ENCODE peak calls at places on chromosomes 7 and 10, in five cellular contexts. One of them, this sample, is unnamed.

GRCh38 chr10:63977329-63977923 is 456.2 kb downstream of the REEP3 start:
- DNase-seq in CD8-positive, alpha-beta T cell: no peak
- DNase-seq in GM03348: peak
- DNase-seq in hepatic stellate cell: peak
- DNase-seq in naive B cell: no peak
- DNase-seq in this sample: peak

GRCh38 chr10:114856544-114857287 is 35.1 kb downstream of the FHIP2A start:
- DNase-seq in CD8-positive, alpha-beta T cell: no peak
- DNase-seq in GM03348: peak
- DNase-seq in hepatic stellate cell: no peak
- DNase-seq in naive B cell: no peak
- DNase-seq in this sample: peak

GRCh38 chr7:145986248-145986874 is 130.2 kb upstream of the CNTNAP2 start:
- DNase-seq in CD8-positive, alpha-beta T cell: no peak
- DNase-seq in GM03348: no peak
- DNase-seq in hepatic stellate cell: no peak
- DNase-seq in naive B cell: no peak
- DNase-seq in this sample: no peak

GRCh38 chr10:53839437-53840039 is 961.5 kb downstream of the PCDH15 start:
- DNase-seq in CD8-positive, alpha-beta T cell: no peak
- DNase-seq in GM03348: peak
- DNase-seq in hepatic stellate cell: no peak
- DNase-seq in naive B cell: no peak
- DNase-seq in this sample: no peak

GRCh38 chr10:72525277-72525676 is 100.6 kb downstream of the MICU1 start:
- DNase-seq in CD8-positive, alpha-beta T cell: no peak
- DNase-seq in GM03348: no peak
- DNase-seq in hepatic stellate cell: no peak
- DNase-seq in naive B cell: no peak
- DNase-seq in this sample: peak

GRCh38 chr7:87480386-87480785 is 4.9 kb upstream of the ABCB4 start:
- DNase-seq in CD8-positive, alpha-beta T cell: no peak
- DNase-seq in GM03348: no peak
- DNase-seq in hepatic stellate cell: no peak
- DNase-seq in naive B cell: no peak
- DNase-seq in this sample: no peak

GRCh38 chr10:103739039-103739764 is 116.2 kb downstream of the SH3PXD2A start:
- DNase-seq in CD8-positive, alpha-beta T cell: no peak
- DNase-seq in GM03348: peak
- DNase-seq in hepatic stellate cell: peak
- DNase-seq in naive B cell: no peak
- DNase-seq in this sample: peak

GRCh38 chr10:48449501-48450232 is 143.2 kb downstream of the MAPK8 start:
- DNase-seq in CD8-positive, alpha-beta T cell: no peak
- DNase-seq in GM03348: peak
- DNase-seq in hepatic stellate cell: peak
- DNase-seq in naive B cell: no peak
- DNase-seq in this sample: peak

GRCh38 chr7:348480-348844 is 58.5 kb downstream of the FOXL3 start:
- DNase-seq in CD8-positive, alpha-beta T cell: no peak
- DNase-seq in GM03348: no peak
- DNase-seq in hepatic stellate cell: no peak
- DNase-seq in naive B cell: no peak
- DNase-seq in this sample: no peak

GRCh38 chr10:31867646-31868045 is 61.0 kb downstream of the ARHGAP12 start:
- DNase-seq in CD8-positive, alpha-beta T cell: no peak
- DNase-seq in GM03348: peak
- DNase-seq in hepatic stellate cell: no peak
- DNase-seq in naive B cell: no peak
- DNase-seq in this sample: no peak

GRCh38 chr7:28747404-28747803 is 210.7 kb downstream of the TRIL start:
- DNase-seq in CD8-positive, alpha-beta T cell: no peak
- DNase-seq in GM03348: no peak
- DNase-seq in hepatic stellate cell: no peak
- DNase-seq in naive B cell: no peak
- DNase-seq in this sample: no peak

GRCh38 chr10:33247221-33247907 is 87.1 kb downstream of the NRP1 start:
- DNase-seq in CD8-positive, alpha-beta T cell: no peak
- DNase-seq in GM03348: no peak
- DNase-seq in hepatic stellate cell: no peak
- DNase-seq in naive B cell: no peak
- DNase-seq in this sample: no peak

GRCh38 chr7:46747869-46748576 is 827.0 kb upstream of the IGFBP3 start:
- DNase-seq in CD8-positive, alpha-beta T cell: no peak
- DNase-seq in GM03348: no peak
- DNase-seq in hepatic stellate cell: no peak
- DNase-seq in naive B cell: no peak
- DNase-seq in this sample: no peak

GRCh38 chr7:40887099-40887498 is 752.3 kb downstream of the SUGCT start:
- DNase-seq in CD8-positive, alpha-beta T cell: no peak
- DNase-seq in GM03348: peak
- DNase-seq in hepatic stellate cell: peak
- DNase-seq in naive B cell: no peak
- DNase-seq in this sample: peak

GRCh38 chr7:81234896-81235295 is 316.0 kb upstream of the SEMA3C start:
- DNase-seq in CD8-positive, alpha-beta T cell: no peak
- DNase-seq in GM03348: no peak
- DNase-seq in hepatic stellate cell: no peak
- DNase-seq in naive B cell: no peak
- DNase-seq in this sample: no peak

GRCh38 chr7:116786791-116787443 is 75.5 kb upstream of the CAPZA2 start:
- DNase-seq in CD8-positive, alpha-beta T cell: no peak
- DNase-seq in GM03348: no peak
- DNase-seq in hepatic stellate cell: peak
- DNase-seq in naive B cell: peak
- DNase-seq in this sample: no peak

GRCh38 chr10:106609867-106610266 is 554.6 kb downstream of the SORCS1 start:
- DNase-seq in CD8-positive, alpha-beta T cell: no peak
- DNase-seq in GM03348: peak
- DNase-seq in hepatic stellate cell: no peak
- DNase-seq in naive B cell: no peak
- DNase-seq in this sample: no peak

GRCh38 chr10:98030093-98030821 is at the start of gene CRTAC1:
- DNase-seq in CD8-positive, alpha-beta T cell: no peak
- DNase-seq in GM03348: peak
- DNase-seq in hepatic stellate cell: no peak
- DNase-seq in naive B cell: no peak
- DNase-seq in this sample: peak

GRCh38 chr7:48188776-48189520 is 17.7 kb downstream of the ABCA13 start:
- DNase-seq in CD8-positive, alpha-beta T cell: no peak
- DNase-seq in GM03348: no peak
- DNase-seq in hepatic stellate cell: no peak
- DNase-seq in naive B cell: no peak
- DNase-seq in this sample: no peak

GRCh38 chr10:121655254-121656142 is 57.3 kb upstream of the FGFR2 start:
- DNase-seq in CD8-positive, alpha-beta T cell: no peak
- DNase-seq in GM03348: no peak
- DNase-seq in hepatic stellate cell: no peak
- DNase-seq in naive B cell: no peak
- DNase-seq in this sample: no peak

GRCh38 chr10:118264252-118264651 is 77.9 kb downstream of the FAM204A start:
- DNase-seq in CD8-positive, alpha-beta T cell: no peak
- DNase-seq in GM03348: no peak
- DNase-seq in hepatic stellate cell: no peak
- DNase-seq in naive B cell: no peak
- DNase-seq in this sample: no peak

GRCh38 chr7:66859794-66860645 is 61.0 kb upstream of the TMEM248 start:
- DNase-seq in CD8-positive, alpha-beta T cell: no peak
- DNase-seq in GM03348: no peak
- DNase-seq in hepatic stellate cell: no peak
- DNase-seq in naive B cell: no peak
- DNase-seq in this sample: no peak

GRCh38 chr7:17544401-17544800 is 245.9 kb downstream of the AHR start:
- DNase-seq in CD8-positive, alpha-beta T cell: no peak
- DNase-seq in GM03348: no peak
- DNase-seq in hepatic stellate cell: no peak
- DNase-seq in naive B cell: no peak
- DNase-seq in this sample: no peak

GRCh38 chr10:101441539-101442455 is 87.8 kb downstream of the BTRC start:
- DNase-seq in CD8-positive, alpha-beta T cell: no peak
- DNase-seq in GM03348: peak
- DNase-seq in hepatic stellate cell: peak
- DNase-seq in naive B cell: peak
- DNase-seq in this sample: peak

GRCh38 chr7:42476255-42476654 is 239.2 kb upstream of the GLI3 start:
- DNase-seq in CD8-positive, alpha-beta T cell: no peak
- DNase-seq in GM03348: no peak
- DNase-seq in hepatic stellate cell: no peak
- DNase-seq in naive B cell: no peak
- DNase-seq in this sample: no peak

GRCh38 chr7:147197006-147197405 is 1080.4 kb downstream of the CNTNAP2 start:
- DNase-seq in CD8-positive, alpha-beta T cell: no peak
- DNase-seq in GM03348: no peak
- DNase-seq in hepatic stellate cell: no peak
- DNase-seq in naive B cell: no peak
- DNase-seq in this sample: no peak

GRCh38 chr7:73809454-73810090 is 21.2 kb upstream of the CLDN4 start:
- DNase-seq in CD8-positive, alpha-beta T cell: no peak
- DNase-seq in GM03348: no peak
- DNase-seq in hepatic stellate cell: no peak
- DNase-seq in naive B cell: no peak
- DNase-seq in this sample: no peak

GRCh38 chr10:130188195-130189175 is 52.3 kb downstream of the GLRX3 start:
- DNase-seq in CD8-positive, alpha-beta T cell: no peak
- DNase-seq in GM03348: no peak
- DNase-seq in hepatic stellate cell: no peak
- DNase-seq in naive B cell: no peak
- DNase-seq in this sample: no peak

GRCh38 chr7:29255839-29256782 is 61.5 kb downstream of the CHN2 start:
- DNase-seq in CD8-positive, alpha-beta T cell: no peak
- DNase-seq in GM03348: no peak
- DNase-seq in hepatic stellate cell: no peak
- DNase-seq in naive B cell: no peak
- DNase-seq in this sample: no peak

GRCh38 chr7:98168181-98168903 is 42.9 kb upstream of the BHLHA15 start:
- DNase-seq in CD8-positive, alpha-beta T cell: peak
- DNase-seq in GM03348: peak
- DNase-seq in hepatic stellate cell: peak
- DNase-seq in naive B cell: peak
- DNase-seq in this sample: peak

GRCh38 chr7:70266186-70266585 is 667.9 kb downstream of the AUTS2 start:
- DNase-seq in CD8-positive, alpha-beta T cell: no peak
- DNase-seq in GM03348: no peak
- DNase-seq in hepatic stellate cell: no peak
- DNase-seq in naive B cell: no peak
- DNase-seq in this sample: no peak

GRCh38 chr7:36393826-36394225 is 4.2 kb downstream of the ANLN start:
- DNase-seq in CD8-positive, alpha-beta T cell: no peak
- DNase-seq in GM03348: no peak
- DNase-seq in hepatic stellate cell: no peak
- DNase-seq in naive B cell: no peak
- DNase-seq in this sample: no peak

GRCh38 chr7:29177963-29178612 is 16.5 kb upstream of the CHN2 start:
- DNase-seq in CD8-positive, alpha-beta T cell: no peak
- DNase-seq in GM03348: no peak
- DNase-seq in hepatic stellate cell: no peak
- DNase-seq in naive B cell: no peak
- DNase-seq in this sample: no peak

GRCh38 chr7:147376152-147376551 is 1214.4 kb upstream of the C7orf33 start:
- DNase-seq in CD8-positive, alpha-beta T cell: no peak
- DNase-seq in GM03348: no peak
- DNase-seq in hepatic stellate cell: no peak
- DNase-seq in naive B cell: no peak
- DNase-seq in this sample: no peak